ENCODE peak calls at places on chromosomes 3 and 15, in four cellular contexts. L is stimulated activated CD8-positive, alpha-beta memory T cell treated with anti-CD3 and anti-CD28 coated beads, Interleukin-15, amount 100 ng/mL, for 48 hours; C is frontal cortex; M is uterus. U is an unnamed sample.

GRCh38 chr3:18062289-18063025 is 320.0 kb upstream of the TBC1D5 start:
- DNase-seq in L (no peak), C (no peak), M (no peak), U (no peak)

GRCh38 chr3:181726351-181727121 is 14.8 kb downstream of the SOX2 start:
- DNase-seq in L (no peak), C (no peak), M (no peak), U (no peak)

GRCh38 chr15:51368751-51369450 is 27.4 kb downstream of the GLDN start:
- DNase-seq in L (no peak), C (no peak), M (no peak), U (no peak)

GRCh38 chr3:194019766-194020165 is 116.2 kb upstream of the HES1 start:
- DNase-seq in L (no peak), C (peak), M (no peak), U (no peak)

GRCh38 chr3:178406206-178406605 is 130.0 kb upstream of the KCNMB2 start:
- DNase-seq in L (no peak), C (no peak), M (no peak), U (no peak)

GRCh38 chr15:44738340-44738984 is 2.1 kb downstream of the TRIM69 start:
- DNase-seq in L (no peak), C (peak), M (no peak), U (no peak)

GRCh38 chr15:85477730-85478129 is 97.3 kb downstream of the AKAP13 start:
- DNase-seq in L (no peak), C (no peak), M (no peak), U (no peak)

GRCh38 chr3:14138109-14138877 is 13.4 kb downstream of the TMEM43 start:
- DNase-seq in L (no peak), C (no peak), M (no peak), U (no peak)

GRCh38 chr3:58008140-58009025 is at the start of gene FLNB:
- DNase-seq in L (peak), C (peak), M (peak), U (peak)

GRCh38 chr3:195879416-195880036 is 28.8 kb downstream of the TNK2 start:
- DNase-seq in L (no peak), C (no peak), M (no peak), U (no peak)

GRCh38 chr3:193992062-193992461 is 143.9 kb upstream of the HES1 start:
- DNase-seq in L (no peak), C (no peak), M (no peak), U (no peak)

GRCh38 chr15:101357333-101357732 is 62.3 kb upstream of the SNRPA1 start:
- DNase-seq in L (no peak), C (no peak), M (no peak), U (no peak)

GRCh38 chr15:45903283-45903682 is 268.5 kb downstream of the SQOR start:
- DNase-seq in L (no peak), C (no peak), M (no peak), U (no peak)

GRCh38 chr3:29701326-29701983 is 420.6 kb downstream of the RBMS3 start:
- DNase-seq in L (no peak), C (no peak), M (no peak), U (no peak)

GRCh38 chr3:177746259-177747021 is 549.2 kb upstream of the TBL1XR1 start:
- DNase-seq in L (no peak), C (no peak), M (no peak), U (no peak)